ENCODE peak calls at places on chromosomes 1 and 21, in nine cellular contexts. One of them, this sample, is unnamed.

GRCh38 chr1:9687876-9688582 is 36.5 kb downstream of the PIK3CD start:
- DNase-seq in activated CD4-positive, alpha-beta T cell treated with anti-CD3 and anti-CD28 coated beads, Interleukin-2, amount 50 U/mL, for 1 hour: no peak
- DNase-seq in osteoblast: peak
- DNase-seq in CD8-positive, alpha-beta T cell: no peak
- DNase-seq in NCI-H524: peak
- DNase-seq in EH: peak
- DNase-seq in CD4-positive, alpha-beta memory T cell: no peak
- DNase-seq in left colon: no peak
- DNase-seq in retina: peak
- DNase-seq in this sample: no peak

GRCh38 chr21:25571726-25572121 is 35.6 kb downstream of the MRPL39 start:
- DNase-seq in CD8-positive, alpha-beta T cell: no peak
- DNase-seq in NCI-H524: no peak
- DNase-seq in retina: no peak
- DNase-seq in CD4-positive, alpha-beta memory T cell: no peak
- DNase-seq in activated CD4-positive, alpha-beta T cell treated with anti-CD3 and anti-CD28 coated beads, Interleukin-2, amount 50 U/mL, for 1 hour: no peak
- DNase-seq in EH: no peak
- DNase-seq in osteoblast: no peak
- DNase-seq in left colon: no peak
- DNase-seq in this sample: no peak

GRCh38 chr1:234921266-234922062 is 207.2 kb downstream of the TOMM20 start:
- DNase-seq in CD4-positive, alpha-beta memory T cell: no peak
- DNase-seq in left colon: peak
- DNase-seq in EH: peak
- DNase-seq in activated CD4-positive, alpha-beta T cell treated with anti-CD3 and anti-CD28 coated beads, Interleukin-2, amount 50 U/mL, for 1 hour: no peak
- DNase-seq in osteoblast: peak
- DNase-seq in retina: no peak
- DNase-seq in CD8-positive, alpha-beta T cell: no peak
- DNase-seq in NCI-H524: no peak
- DNase-seq in this sample: no peak

GRCh38 chr1:155051342-155051776 is 243 bp downstream of the ADAM15 start:
- DNase-seq in osteoblast: peak
- DNase-seq in NCI-H524: no peak
- DNase-seq in left colon: no peak
- DNase-seq in activated CD4-positive, alpha-beta T cell treated with anti-CD3 and anti-CD28 coated beads, Interleukin-2, amount 50 U/mL, for 1 hour: no peak
- DNase-seq in EH: peak
- DNase-seq in CD4-positive, alpha-beta memory T cell: no peak
- DNase-seq in retina: peak
- DNase-seq in CD8-positive, alpha-beta T cell: no peak
- DNase-seq in this sample: no peak

GRCh38 chr1:89799495-89799894 is 21.3 kb upstream of the LRRC8D start:
- DNase-seq in NCI-H524: no peak
- DNase-seq in retina: no peak
- DNase-seq in EH: peak
- DNase-seq in activated CD4-positive, alpha-beta T cell treated with anti-CD3 and anti-CD28 coated beads, Interleukin-2, amount 50 U/mL, for 1 hour: no peak
- DNase-seq in CD4-positive, alpha-beta memory T cell: no peak
- DNase-seq in osteoblast: peak
- DNase-seq in left colon: no peak
- DNase-seq in CD8-positive, alpha-beta T cell: no peak
- DNase-seq in this sample: no peak

GRCh38 chr1:47660622-47661021 is 222.8 kb downstream of the FOXD2 start:
- DNase-seq in osteoblast: no peak
- DNase-seq in activated CD4-positive, alpha-beta T cell treated with anti-CD3 and anti-CD28 coated beads, Interleukin-2, amount 50 U/mL, for 1 hour: no peak
- DNase-seq in left colon: no peak
- DNase-seq in CD8-positive, alpha-beta T cell: no peak
- DNase-seq in EH: no peak
- DNase-seq in NCI-H524: no peak
- DNase-seq in CD4-positive, alpha-beta memory T cell: no peak
- DNase-seq in retina: no peak
- DNase-seq in this sample: no peak

GRCh38 chr1:164361927-164362326 is 197.1 kb upstream of the PBX1 start:
- DNase-seq in NCI-H524: no peak
- DNase-seq in CD8-positive, alpha-beta T cell: no peak
- DNase-seq in left colon: no peak
- DNase-seq in CD4-positive, alpha-beta memory T cell: no peak
- DNase-seq in EH: no peak
- DNase-seq in osteoblast: no peak
- DNase-seq in retina: no peak
- DNase-seq in activated CD4-positive, alpha-beta T cell treated with anti-CD3 and anti-CD28 coated beads, Interleukin-2, amount 50 U/mL, for 1 hour: no peak
- DNase-seq in this sample: no peak

GRCh38 chr1:33346921-33347649 is 26.2 kb upstream of the A3GALT2 start:
- DNase-seq in NCI-H524: no peak
- DNase-seq in left colon: peak
- DNase-seq in retina: no peak
- DNase-seq in osteoblast: peak
- DNase-seq in CD8-positive, alpha-beta T cell: no peak
- DNase-seq in EH: peak
- DNase-seq in activated CD4-positive, alpha-beta T cell treated with anti-CD3 and anti-CD28 coated beads, Interleukin-2, amount 50 U/mL, for 1 hour: no peak
- DNase-seq in CD4-positive, alpha-beta memory T cell: no peak
- DNase-seq in this sample: no peak

GRCh38 chr1:36359911-36360310 is 25.8 kb downstream of the STK40 start:
- DNase-seq in retina: no peak
- DNase-seq in activated CD4-positive, alpha-beta T cell treated with anti-CD3 and anti-CD28 coated beads, Interleukin-2, amount 50 U/mL, for 1 hour: peak
- DNase-seq in NCI-H524: no peak
- DNase-seq in CD8-positive, alpha-beta T cell: no peak
- DNase-seq in EH: no peak
- DNase-seq in osteoblast: peak
- DNase-seq in CD4-positive, alpha-beta memory T cell: peak
- DNase-seq in left colon: no peak
- DNase-seq in this sample: no peak

GRCh38 chr1:155993595-155993994 is 15.2 kb upstream of the ARHGEF2 start:
- DNase-seq in left colon: no peak
- DNase-seq in EH: no peak
- DNase-seq in activated CD4-positive, alpha-beta T cell treated with anti-CD3 and anti-CD28 coated beads, Interleukin-2, amount 50 U/mL, for 1 hour: no peak
- DNase-seq in NCI-H524: no peak
- DNase-seq in CD8-positive, alpha-beta T cell: no peak
- DNase-seq in CD4-positive, alpha-beta memory T cell: no peak
- DNase-seq in retina: no peak
- DNase-seq in osteoblast: no peak
- DNase-seq in this sample: no peak

GRCh38 chr1:207319207-207319606 is 2.3 kb upstream of the CD55 start:
- DNase-seq in activated CD4-positive, alpha-beta T cell treated with anti-CD3 and anti-CD28 coated beads, Interleukin-2, amount 50 U/mL, for 1 hour: no peak
- DNase-seq in CD4-positive, alpha-beta memory T cell: no peak
- DNase-seq in EH: no peak
- DNase-seq in osteoblast: peak
- DNase-seq in left colon: no peak
- DNase-seq in retina: no peak
- DNase-seq in CD8-positive, alpha-beta T cell: no peak
- DNase-seq in NCI-H524: no peak
- DNase-seq in this sample: no peak

GRCh38 chr1:84998642-84999280 is 1.8 kb upstream of the MCOLN2 start:
- DNase-seq in retina: peak
- DNase-seq in osteoblast: peak
- DNase-seq in NCI-H524: no peak
- DNase-seq in CD4-positive, alpha-beta memory T cell: peak
- DNase-seq in CD8-positive, alpha-beta T cell: peak
- DNase-seq in left colon: no peak
- DNase-seq in EH: peak
- DNase-seq in activated CD4-positive, alpha-beta T cell treated with anti-CD3 and anti-CD28 coated beads, Interleukin-2, amount 50 U/mL, for 1 hour: peak
- DNase-seq in this sample: peak

GRCh38 chr1:33094971-33095604 is 14.1 kb downstream of the AZIN2 start:
- DNase-seq in NCI-H524: no peak
- DNase-seq in osteoblast: peak
- DNase-seq in retina: peak
- DNase-seq in CD8-positive, alpha-beta T cell: no peak
- DNase-seq in left colon: no peak
- DNase-seq in EH: peak
- DNase-seq in CD4-positive, alpha-beta memory T cell: no peak
- DNase-seq in activated CD4-positive, alpha-beta T cell treated with anti-CD3 and anti-CD28 coated beads, Interleukin-2, amount 50 U/mL, for 1 hour: no peak
- DNase-seq in this sample: no peak

GRCh38 chr1:31791131-31791858 is 24.5 kb downstream of the SPOCD1 start:
- DNase-seq in EH: no peak
- DNase-seq in osteoblast: peak
- DNase-seq in CD8-positive, alpha-beta T cell: no peak
- DNase-seq in left colon: peak
- DNase-seq in retina: no peak
- DNase-seq in CD4-positive, alpha-beta memory T cell: no peak
- DNase-seq in activated CD4-positive, alpha-beta T cell treated with anti-CD3 and anti-CD28 coated beads, Interleukin-2, amount 50 U/mL, for 1 hour: no peak
- DNase-seq in NCI-H524: no peak
- DNase-seq in this sample: no peak

GRCh38 chr1:61941794-61942193 is 199.5 kb downstream of the PATJ start:
- DNase-seq in NCI-H524: no peak
- DNase-seq in left colon: no peak
- DNase-seq in CD4-positive, alpha-beta memory T cell: no peak
- DNase-seq in osteoblast: no peak
- DNase-seq in activated CD4-positive, alpha-beta T cell treated with anti-CD3 and anti-CD28 coated beads, Interleukin-2, amount 50 U/mL, for 1 hour: no peak
- DNase-seq in retina: no peak
- DNase-seq in EH: no peak
- DNase-seq in CD8-positive, alpha-beta T cell: no peak
- DNase-seq in this sample: no peak

GRCh38 chr1:227318852-227319607 is 738 bp upstream of the CDC42BPA start:
- DNase-seq in left colon: peak
- DNase-seq in osteoblast: peak
- DNase-seq in CD4-positive, alpha-beta memory T cell: peak
- DNase-seq in CD8-positive, alpha-beta T cell: no peak
- DNase-seq in EH: peak
- DNase-seq in activated CD4-positive, alpha-beta T cell treated with anti-CD3 and anti-CD28 coated beads, Interleukin-2, amount 50 U/mL, for 1 hour: peak
- DNase-seq in retina: peak
- DNase-seq in NCI-H524: peak
- DNase-seq in this sample: no peak

GRCh38 chr1:218547901-218548730 is 203.0 kb downstream of the TGFB2 start:
- DNase-seq in retina: no peak
- DNase-seq in activated CD4-positive, alpha-beta T cell treated with anti-CD3 and anti-CD28 coated beads, Interleukin-2, amount 50 U/mL, for 1 hour: no peak
- DNase-seq in left colon: no peak
- DNase-seq in CD8-positive, alpha-beta T cell: no peak
- DNase-seq in osteoblast: no peak
- DNase-seq in EH: no peak
- DNase-seq in NCI-H524: no peak
- DNase-seq in CD4-positive, alpha-beta memory T cell: no peak
- DNase-seq in this sample: no peak

GRCh38 chr1:52636701-52637695 is 4.0 kb downstream of the SHISAL2A start:
- DNase-seq in activated CD4-positive, alpha-beta T cell treated with anti-CD3 and anti-CD28 coated beads, Interleukin-2, amount 50 U/mL, for 1 hour: peak
- DNase-seq in CD8-positive, alpha-beta T cell: peak
- DNase-seq in osteoblast: no peak
- DNase-seq in CD4-positive, alpha-beta memory T cell: peak
- DNase-seq in EH: peak
- DNase-seq in retina: no peak
- DNase-seq in left colon: no peak
- DNase-seq in NCI-H524: no peak
- DNase-seq in this sample: peak

GRCh38 chr1:246280551-246280950 is 226.5 kb downstream of the SMYD3 start:
- DNase-seq in left colon: no peak
- DNase-seq in EH: peak
- DNase-seq in CD4-positive, alpha-beta memory T cell: no peak
- DNase-seq in CD8-positive, alpha-beta T cell: no peak
- DNase-seq in NCI-H524: no peak
- DNase-seq in retina: peak
- DNase-seq in osteoblast: no peak
- DNase-seq in activated CD4-positive, alpha-beta T cell treated with anti-CD3 and anti-CD28 coated beads, Interleukin-2, amount 50 U/mL, for 1 hour: no peak
- DNase-seq in this sample: no peak

GRCh38 chr21:46027855-46028493 is 46.4 kb downstream of the COL6A1 start:
- DNase-seq in EH: peak
- DNase-seq in left colon: no peak
- DNase-seq in activated CD4-positive, alpha-beta T cell treated with anti-CD3 and anti-CD28 coated beads, Interleukin-2, amount 50 U/mL, for 1 hour: no peak
- DNase-seq in osteoblast: peak
- DNase-seq in retina: no peak
- DNase-seq in CD8-positive, alpha-beta T cell: no peak
- DNase-seq in NCI-H524: no peak
- DNase-seq in CD4-positive, alpha-beta memory T cell: no peak
- DNase-seq in this sample: no peak

GRCh38 chr1:100146958-100147357 is 14.0 kb downstream of the TRMT13 start:
- DNase-seq in NCI-H524: no peak
- DNase-seq in osteoblast: no peak
- DNase-seq in CD8-positive, alpha-beta T cell: no peak
- DNase-seq in retina: no peak
- DNase-seq in activated CD4-positive, alpha-beta T cell treated with anti-CD3 and anti-CD28 coated beads, Interleukin-2, amount 50 U/mL, for 1 hour: no peak
- DNase-seq in left colon: no peak
- DNase-seq in CD4-positive, alpha-beta memory T cell: no peak
- DNase-seq in EH: no peak
- DNase-seq in this sample: no peak

GRCh38 chr21:31744162-31744800 is 12.4 kb upstream of the SCAF4 start:
- DNase-seq in left colon: no peak
- DNase-seq in NCI-H524: no peak
- DNase-seq in CD8-positive, alpha-beta T cell: no peak
- DNase-seq in osteoblast: no peak
- DNase-seq in retina: no peak
- DNase-seq in EH: no peak
- DNase-seq in CD4-positive, alpha-beta memory T cell: no peak
- DNase-seq in activated CD4-positive, alpha-beta T cell treated with anti-CD3 and anti-CD28 coated beads, Interleukin-2, amount 50 U/mL, for 1 hour: no peak
- DNase-seq in this sample: no peak

GRCh38 chr1:248810727-248811513 is 14.8 kb downstream of the SH3BP5L start:
- DNase-seq in activated CD4-positive, alpha-beta T cell treated with anti-CD3 and anti-CD28 coated beads, Interleukin-2, amount 50 U/mL, for 1 hour: no peak
- DNase-seq in EH: peak
- DNase-seq in left colon: no peak
- DNase-seq in retina: no peak
- DNase-seq in osteoblast: peak
- DNase-seq in NCI-H524: no peak
- DNase-seq in CD4-positive, alpha-beta memory T cell: no peak
- DNase-seq in CD8-positive, alpha-beta T cell: no peak
- DNase-seq in this sample: no peak

GRCh38 chr1:30307182-30307581 is 416.2 kb downstream of the MATN1 start:
- DNase-seq in retina: no peak
- DNase-seq in EH: no peak
- DNase-seq in left colon: no peak
- DNase-seq in CD4-positive, alpha-beta memory T cell: no peak
- DNase-seq in activated CD4-positive, alpha-beta T cell treated with anti-CD3 and anti-CD28 coated beads, Interleukin-2, amount 50 U/mL, for 1 hour: no peak
- DNase-seq in osteoblast: no peak
- DNase-seq in NCI-H524: no peak
- DNase-seq in CD8-positive, alpha-beta T cell: no peak
- DNase-seq in this sample: no peak

GRCh38 chr1:190154744-190155143 is 322.9 kb downstream of the BRINP3 start:
- DNase-seq in EH: no peak
- DNase-seq in left colon: no peak
- DNase-seq in CD8-positive, alpha-beta T cell: no peak
- DNase-seq in activated CD4-positive, alpha-beta T cell treated with anti-CD3 and anti-CD28 coated beads, Interleukin-2, amount 50 U/mL, for 1 hour: no peak
- DNase-seq in retina: no peak
- DNase-seq in osteoblast: no peak
- DNase-seq in CD4-positive, alpha-beta memory T cell: no peak
- DNase-seq in NCI-H524: no peak
- DNase-seq in this sample: no peak

GRCh38 chr1:42340093-42340492 is 5.1 kb upstream of the FOXJ3 start:
- DNase-seq in CD8-positive, alpha-beta T cell: no peak
- DNase-seq in retina: no peak
- DNase-seq in left colon: peak
- DNase-seq in activated CD4-positive, alpha-beta T cell treated with anti-CD3 and anti-CD28 coated beads, Interleukin-2, amount 50 U/mL, for 1 hour: no peak
- DNase-seq in CD4-positive, alpha-beta memory T cell: no peak
- DNase-seq in EH: peak
- DNase-seq in osteoblast: no peak
- DNase-seq in NCI-H524: no peak
- DNase-seq in this sample: no peak

GRCh38 chr1:28281608-28282425 is 22.5 kb downstream of the SESN2 start:
- DNase-seq in NCI-H524: no peak
- DNase-seq in retina: no peak
- DNase-seq in osteoblast: no peak
- DNase-seq in activated CD4-positive, alpha-beta T cell treated with anti-CD3 and anti-CD28 coated beads, Interleukin-2, amount 50 U/mL, for 1 hour: no peak
- DNase-seq in EH: no peak
- DNase-seq in left colon: peak
- DNase-seq in CD8-positive, alpha-beta T cell: no peak
- DNase-seq in CD4-positive, alpha-beta memory T cell: no peak
- DNase-seq in this sample: no peak

GRCh38 chr1:10901091-10901893 is 104.8 kb upstream of the CASZ1 start:
- DNase-seq in CD4-positive, alpha-beta memory T cell: no peak
- DNase-seq in retina: peak
- DNase-seq in left colon: peak
- DNase-seq in activated CD4-positive, alpha-beta T cell treated with anti-CD3 and anti-CD28 coated beads, Interleukin-2, amount 50 U/mL, for 1 hour: no peak
- DNase-seq in osteoblast: peak
- DNase-seq in CD8-positive, alpha-beta T cell: no peak
- DNase-seq in NCI-H524: no peak
- DNase-seq in EH: no peak
- DNase-seq in this sample: no peak

GRCh38 chr1:151968791-151969399 is 24.8 kb downstream of the S100A10 start:
- DNase-seq in CD8-positive, alpha-beta T cell: no peak
- DNase-seq in EH: peak
- DNase-seq in NCI-H524: no peak
- DNase-seq in osteoblast: no peak
- DNase-seq in left colon: no peak
- DNase-seq in retina: no peak
- DNase-seq in activated CD4-positive, alpha-beta T cell treated with anti-CD3 and anti-CD28 coated beads, Interleukin-2, amount 50 U/mL, for 1 hour: no peak
- DNase-seq in CD4-positive, alpha-beta memory T cell: no peak
- DNase-seq in this sample: no peak

GRCh38 chr1:117284408-117285215 is 73.9 kb upstream of the VTCN1 start:
- DNase-seq in osteoblast: no peak
- DNase-seq in CD8-positive, alpha-beta T cell: no peak
- DNase-seq in activated CD4-positive, alpha-beta T cell treated with anti-CD3 and anti-CD28 coated beads, Interleukin-2, amount 50 U/mL, for 1 hour: no peak
- DNase-seq in retina: peak
- DNase-seq in NCI-H524: peak
- DNase-seq in EH: peak
- DNase-seq in left colon: no peak
- DNase-seq in CD4-positive, alpha-beta memory T cell: no peak
- DNase-seq in this sample: no peak

GRCh38 chr21:37374026-37374425 is 7.5 kb downstream of the DYRK1A start:
- DNase-seq in CD8-positive, alpha-beta T cell: no peak
- DNase-seq in retina: no peak
- DNase-seq in EH: peak
- DNase-seq in osteoblast: no peak
- DNase-seq in activated CD4-positive, alpha-beta T cell treated with anti-CD3 and anti-CD28 coated beads, Interleukin-2, amount 50 U/mL, for 1 hour: no peak
- DNase-seq in CD4-positive, alpha-beta memory T cell: no peak
- DNase-seq in left colon: no peak
- DNase-seq in NCI-H524: no peak
- DNase-seq in this sample: no peak